ENCODE peak calls at places on chromosomes 1 and 21, in six cellular contexts. V is H9; Z is activated CD4-positive, alpha-beta memory T cell treated with anti-CD3 and anti-CD28 coated beads, Interleukin-2, amount 10 ng/mL, durations not matched to agents 7 days and 5 days; T is 8988T; D is foreskin fibroblast; E is AG09319. P is an unnamed sample.

GRCh38 chr1:163337631-163338030 is 15.9 kb downstream of the NUF2 start:
- DNase-seq in V (no peak), Z (no peak), T (no peak), D (peak; percentile 33), E (no peak), P (no peak)

GRCh38 chr21:45330075-45330781 is 42.5 kb upstream of the POFUT2 start:
- DNase-seq in V (peak; percentile 47), Z (no peak), T (peak; percentile 57), D (peak; percentile 90), E (no peak), P (peak; percentile 87)

GRCh38 chr1:88341436-88341835 is 342.6 kb upstream of the PKN2 start:
- DNase-seq in V (no peak), Z (no peak), T (no peak), D (no peak), E (no peak), P (no peak)

GRCh38 chr1:24984800-24985552 is 54.9 kb upstream of the RUNX3 start:
- DNase-seq in V (no peak), Z (peak; percentile 68), T (no peak), D (no peak), E (no peak), P (no peak)

GRCh38 chr1:190169311-190170067 is 308.2 kb downstream of the BRINP3 start:
- DNase-seq in V (no peak), Z (no peak), T (no peak), D (peak; percentile 79), E (no peak), P (peak; percentile 6)

GRCh38 chr21:29423521-29423920 is 124.8 kb downstream of the BACH1 start:
- DNase-seq in V (no peak), Z (no peak), T (no peak), D (no peak), E (no peak), P (no peak)

GRCh38 chr1:2539312-2539907 is 9.3 kb upstream of the HES5 start:
- DNase-seq in V (peak; percentile 79), Z (peak; percentile 44), T (no peak), D (no peak), E (no peak), P (no peak)

GRCh38 chr21:25929859-25930520 is 195.2 kb downstream of the GABPA start:
- DNase-seq in V (no peak), Z (no peak), T (no peak), D (peak; percentile 66), E (no peak), P (no peak)

GRCh38 chr21:42148584-42148983 is 70.4 kb upstream of the ABCG1 start:
- DNase-seq in V (no peak), Z (no peak), T (no peak), D (no peak), E (no peak), P (no peak)

GRCh38 chr1:6384962-6385672 is 8.4 kb downstream of the ACOT7 start:
- DNase-seq in V (no peak), Z (no peak), T (no peak), D (peak; percentile 64), E (no peak), P (no peak)

GRCh38 chr1:32989160-32989894 is 24.7 kb upstream of the RNF19B start:
- DNase-seq in V (no peak), Z (peak; percentile 71), T (no peak), D (peak; percentile 97), E (peak; percentile 90), P (peak; percentile 70)

P was measured in HTR-8/SVneo.